ENCODE peak calls at places on chromosomes 13 and 19, in eight cellular contexts. Z is dorsolateral prefrontal cortex, X is uterus, K is NB4, V is IMR-90, R is hepatocyte, D is BE2C, P is heart right ventricle. T is an unnamed sample.

GRCh38 chr19:38298841-38299680 is 5.0 kb upstream of the C19orf33 start:
- DNase-seq in V (peak), Z (no peak), P (no peak), R (peak), K (no peak), X (no peak), D (no peak), T (no peak)

GRCh38 chr19:14674764-14675163 is at the start of gene ADGRE3:
- DNase-seq in R (no peak), P (no peak), V (no peak), D (no peak), X (no peak), K (peak), Z (no peak), T (peak)

GRCh38 chr13:90445179-90445578 is 902.3 kb upstream of the MIR17HG start:
- DNase-seq in V (peak), R (peak), P (no peak), D (no peak), Z (no peak), K (no peak), X (no peak), T (peak)

GRCh38 chr13:40992678-40993077 is 26.4 kb downstream of the ELF1 start:
- DNase-seq in K (no peak), R (no peak), P (no peak), Z (no peak), V (no peak), D (no peak), X (no peak), T (no peak)

GRCh38 chr13:73274147-73274546 is 215.3 kb downstream of the KLF5 start:
- DNase-seq in Z (no peak), X (no peak), V (peak), D (no peak), K (no peak), P (no peak), R (no peak), T (no peak)

GRCh38 chr19:49637865-49638350 is 2.0 kb downstream of the RRAS start:
- DNase-seq in D (peak), K (peak), R (peak), P (peak), X (peak), V (peak), Z (no peak), T (peak)

GRCh38 chr19:43700368-43701015 is 15.4 kb upstream of the IRGC start:
- DNase-seq in Z (peak), D (peak), X (peak), K (peak), R (no peak), P (peak), V (peak), T (peak)

GRCh38 chr19:41411682-41412265 is 14.2 kb downstream of the BCKDHA start:
- DNase-seq in D (peak), Z (peak), V (no peak), K (no peak), P (peak), X (no peak), R (no peak), T (no peak)

GRCh38 chr19:50326101-50326664 is 3.0 kb downstream of the KCNC3 start:
- DNase-seq in X (no peak), Z (no peak), K (no peak), V (no peak), R (no peak), D (no peak), P (no peak), T (no peak)

GRCh38 chr19:57465680-57466381 is 8.9 kb upstream of the VN1R1 start:
- DNase-seq in D (peak), K (peak), X (no peak), R (no peak), Z (no peak), V (peak), P (no peak), T (peak)

GRCh38 chr13:33554919-33555791 is 262.8 kb upstream of the RFC3 start:
- DNase-seq in X (no peak), P (no peak), K (no peak), D (no peak), V (no peak), R (no peak), Z (no peak), T (no peak)

GRCh38 chr13:99442273-99442895 is 58.9 kb upstream of the TM9SF2 start:
- DNase-seq in K (peak), P (peak), Z (no peak), X (no peak), D (peak), V (peak), R (peak), T (peak)

GRCh38 chr19:28940751-28941500 is 272.0 kb downstream of the UQCRFS1 start:
- DNase-seq in D (no peak), X (no peak), K (no peak), R (no peak), V (peak), P (no peak), Z (no peak), T (peak)

GRCh38 chr13:113114511-113115362 is 7.9 kb upstream of the F10 start:
- DNase-seq in R (no peak), V (no peak), Z (peak), K (no peak), X (peak), P (no peak), D (peak), T (no peak)

DNA sequence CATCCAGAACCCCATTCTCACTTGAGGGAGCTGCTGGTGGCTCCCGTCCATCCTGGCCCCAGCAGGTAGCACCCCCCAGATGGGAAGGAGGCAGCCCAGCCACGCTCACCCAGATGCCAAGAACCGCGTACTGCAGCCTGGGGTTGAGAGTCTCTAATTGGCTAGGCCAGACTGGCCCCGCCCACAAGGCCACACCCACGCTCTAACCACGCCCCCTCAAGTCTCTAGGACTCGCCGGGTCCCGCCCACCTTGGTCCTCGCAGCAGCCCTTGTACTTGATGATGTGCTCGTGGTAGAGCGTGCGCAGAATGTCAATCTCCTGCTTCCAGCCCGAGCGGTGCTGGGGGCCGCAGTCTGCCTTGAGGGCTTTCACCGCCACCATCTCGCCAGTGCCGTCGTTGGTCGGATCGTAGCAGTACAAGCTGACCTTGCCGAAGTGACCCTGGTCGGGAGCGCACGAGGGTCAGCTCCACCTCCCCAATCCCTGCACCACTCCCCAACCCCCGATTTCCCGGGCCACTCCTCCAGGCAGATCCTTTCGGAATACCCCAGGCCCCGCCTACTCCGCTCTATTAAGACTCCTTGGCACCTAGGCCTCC is 14.5 kb upstream of the ICAM3 start:
- DNase-seq in D (peak), Z (no peak), P (peak), X (peak), R (peak), V (peak), K (peak), T (peak)
- H3K4me3 ChIP-seq in D (peak), Z (no peak), P (peak), X (no peak), R (no peak), V (no peak), K (no peak), T (no peak)

DNA sequence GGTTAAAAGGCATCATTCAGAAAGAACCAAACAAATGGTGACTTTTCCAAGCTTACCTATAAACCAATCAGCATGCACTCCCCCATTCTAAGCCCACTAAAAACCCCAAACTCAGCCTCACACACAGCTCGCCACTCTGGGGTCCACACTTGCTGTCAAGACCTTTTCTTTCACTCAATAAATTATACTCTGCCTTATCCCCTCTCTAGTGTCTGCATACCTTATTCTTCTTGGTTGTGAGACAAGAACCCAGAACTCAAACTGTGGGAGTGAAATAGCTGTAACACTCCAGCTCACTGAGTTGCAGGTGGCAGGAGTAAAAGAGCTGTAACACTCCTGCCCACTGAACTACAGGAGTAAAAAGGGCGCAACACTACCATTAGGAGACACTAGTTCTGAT is 559.0 kb downstream of the TBC1D4 start:
- DNase-seq in K (no peak), Z (no peak), R (no peak), P (no peak), X (no peak), V (no peak), D (no peak), T (no peak)
- TF ChIP-seq CTCF in K (no peak), Z (no peak), R (no peak), P (no peak), X (no peak), V (no peak), D (no peak), T (no peak)

GRCh38 chr19:3482507-3483225 is 575 bp downstream of the SMIM44 start:
- DNase-seq in V (no peak), P (no peak), D (no peak), X (no peak), Z (no peak), R (no peak), K (no peak), T (no peak)
- H3K4me3 ChIP-seq in V (no peak), P (no peak), D (no peak), X (no peak), Z (no peak), R (no peak), K (no peak), T (no peak)

DNA sequence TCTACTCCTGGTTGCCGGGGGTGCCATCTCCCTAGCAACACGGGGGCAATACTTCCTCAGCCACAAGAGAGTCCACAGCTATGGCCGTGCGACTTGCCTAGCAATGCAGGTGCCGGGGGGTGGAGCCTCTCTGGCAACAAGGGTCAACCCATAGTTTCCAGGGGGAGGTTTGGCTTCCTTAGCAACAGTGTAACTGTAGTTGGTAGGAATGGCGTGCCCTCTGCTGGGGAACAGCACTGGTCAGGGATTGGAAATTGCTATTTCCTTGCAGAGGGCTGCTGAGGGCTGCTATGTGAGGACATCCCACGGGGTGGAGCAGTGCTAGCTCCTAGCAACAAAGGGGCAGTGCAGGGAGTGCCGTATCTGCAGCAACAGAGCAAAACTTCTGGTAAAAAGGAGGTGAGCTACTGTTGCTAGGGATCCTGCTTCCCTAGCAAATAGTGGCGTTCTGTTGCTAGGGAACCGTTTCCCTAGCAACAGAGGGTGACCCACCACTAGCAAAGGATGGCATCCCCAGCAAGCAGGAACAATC is 7.0 kb upstream of the TMC4 start:
- DNase-seq in D (peak), R (peak), Z (peak), X (no peak), K (no peak), V (peak), P (no peak), T (peak)
- TF ChIP-seq CTCF in D (peak), R (peak), Z (no peak), X (no peak), K (no peak), V (peak), P (peak), T (peak)

GRCh38 chr19:44845612-44846454 is at the start of gene NECTIN2:
- DNase-seq in R (peak), D (peak), P (peak), V (peak), K (peak), Z (peak), X (peak), T (peak)

GRCh38 chr19:44848805-44849457 is 2.8 kb downstream of the NECTIN2 start:
- DNase-seq in V (no peak), Z (no peak), P (peak), K (no peak), X (no peak), R (peak), D (peak), T (no peak)

GRCh38 chr19:44846455-44847143 is 502 bp downstream of the NECTIN2 start:
- DNase-seq in V (no peak), X (peak), R (peak), K (no peak), Z (no peak), P (peak), D (no peak), T (no peak)

GRCh38 chr19:44847144-44848035 is 1.3 kb downstream of the NECTIN2 start:
- DNase-seq in Z (no peak), R (peak), X (peak), D (peak), P (peak), K (no peak), V (peak), T (peak)

DNA sequence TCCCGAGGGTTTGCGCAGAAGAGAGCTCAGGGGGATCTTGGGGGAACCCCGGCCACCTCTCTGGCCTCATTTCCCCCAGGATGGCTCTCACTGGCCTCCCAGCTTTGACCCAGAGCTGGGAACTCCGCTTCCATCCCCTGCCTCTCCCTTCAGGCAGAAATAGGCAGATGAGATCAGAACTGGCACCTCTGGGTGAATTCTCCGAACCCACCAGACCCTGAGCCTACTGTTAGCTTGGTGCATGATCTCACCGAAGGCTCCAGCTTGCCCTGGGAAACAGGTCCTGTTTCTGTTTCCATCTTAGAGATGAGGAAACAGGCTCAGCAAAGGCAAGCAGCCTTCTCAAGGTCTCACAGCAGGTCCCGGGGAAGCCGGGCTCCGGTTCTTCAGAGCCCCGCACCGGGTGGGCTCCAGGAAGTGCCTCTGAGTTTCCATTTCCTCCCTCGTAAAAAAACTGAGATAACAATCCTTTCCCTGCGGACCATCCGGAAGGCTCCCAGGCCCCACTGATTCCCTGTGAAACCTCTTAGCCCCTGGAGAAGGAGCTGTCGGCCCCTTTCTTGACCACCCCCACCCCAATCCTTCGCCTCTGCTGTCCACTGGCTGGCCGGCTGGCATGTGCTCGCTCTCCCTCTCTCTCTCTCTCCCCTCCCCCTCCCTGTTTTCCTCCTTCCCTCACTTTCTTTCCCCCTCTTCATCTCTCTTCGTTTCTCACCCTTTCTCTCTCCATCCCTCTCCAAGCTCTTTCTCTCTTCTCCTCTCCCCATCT is 2.1 kb downstream of the NECTIN2 start:
- DNase-seq in P (peak), Z (no peak), D (peak), R (peak), V (peak), K (no peak), X (peak), T (peak)
- H3K4me3 ChIP-seq in P (peak), Z (peak), D (peak), R (peak), V (peak), K (no peak), X (peak), T (peak)

DNA sequence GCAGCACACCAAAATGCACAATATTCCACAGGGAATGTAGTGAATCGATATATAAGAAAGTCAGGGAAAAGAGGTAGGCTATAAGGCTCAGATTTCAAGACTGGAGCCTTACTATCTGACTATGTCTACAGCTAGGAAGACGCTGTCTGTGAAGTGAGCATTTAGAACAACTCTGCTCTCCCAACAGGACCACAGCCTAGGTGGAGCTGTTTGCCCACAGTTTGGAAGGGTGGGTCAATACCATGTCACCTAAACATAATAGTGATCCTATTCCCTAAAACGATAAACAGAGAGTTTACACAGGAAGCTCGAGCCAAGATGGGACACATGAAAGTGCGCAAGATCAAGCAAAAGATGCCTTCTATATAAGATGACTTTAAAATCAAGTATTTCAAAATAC is 2486.0 kb upstream of the PCDH20 start:
- DNase-seq in X (no peak), P (no peak), D (peak), V (no peak), K (no peak), R (no peak), Z (no peak), T (no peak)
- TF ChIP-seq CTCF in X (no peak), P (no peak), D (peak), V (no peak), K (no peak), R (no peak), Z (no peak), T (no peak)